ENCODE peak calls at places on chromosomes 3 and 15, in six cellular contexts. O is SK-N-SH, S is upper lobe of left lung, M is Panc1, J is GM12892, C is spleen. Y is an unnamed sample.
A peak's percentile ranks its signal among the peaks of the same experiment; 100 is the strongest.

GRCh38 chr3:51588724-51589123 is 50.2 kb downstream of the RAD54L2 start:
- DNase-seq in J (no peak), M (no peak), C (no peak), S (no peak), O (no peak), Y (no peak)

GRCh38 chr3:45647148-45647619 is 42.0 kb upstream of the SACM1L start:
- DNase-seq in M (peak; percentile 78), S (peak; percentile 51), J (no peak), O (no peak), C (no peak), Y (no peak)

GRCh38 chr3:2579206-2579605 is 480.5 kb downstream of the CNTN4 start:
- DNase-seq in J (no peak), C (no peak), O (peak; percentile 29), S (no peak), M (no peak), Y (no peak)

GRCh38 chr3:42490243-42490642 is 12.2 kb upstream of the VIPR1 start:
- DNase-seq in C (no peak), J (no peak), M (peak; percentile 24), S (peak; percentile 96), O (no peak), Y (no peak)

GRCh38 chr15:54428596-54428995 is 450.4 kb downstream of the UNC13C start:
- DNase-seq in M (no peak), O (no peak), J (no peak), C (no peak), S (no peak), Y (no peak)

GRCh38 chr15:85414495-85414894 is 34.1 kb downstream of the AKAP13 start:
- DNase-seq in S (no peak), C (no peak), O (no peak), J (no peak), M (no peak), Y (no peak)

GRCh38 chr3:54202651-54203248 is 80.4 kb downstream of the CACNA2D3 start:
- DNase-seq in M (no peak), C (no peak), J (no peak), S (no peak), O (no peak), Y (no peak)

GRCh38 chr15:38662805-38663204 is 98.2 kb upstream of the RASGRP1 start:
- DNase-seq in J (no peak), O (no peak), M (no peak), S (no peak), C (no peak), Y (no peak)

GRCh38 chr3:42351221-42351620 is 59.2 kb downstream of the LYZL4 start:
- DNase-seq in O (no peak), C (no peak), M (no peak), J (no peak), S (no peak), Y (no peak)

GRCh38 chr15:67166280-67167009 is 88.0 kb downstream of the AAGAB start:
- DNase-seq in O (no peak), C (no peak), J (no peak), M (no peak), S (no peak), Y (no peak)

DNA sequence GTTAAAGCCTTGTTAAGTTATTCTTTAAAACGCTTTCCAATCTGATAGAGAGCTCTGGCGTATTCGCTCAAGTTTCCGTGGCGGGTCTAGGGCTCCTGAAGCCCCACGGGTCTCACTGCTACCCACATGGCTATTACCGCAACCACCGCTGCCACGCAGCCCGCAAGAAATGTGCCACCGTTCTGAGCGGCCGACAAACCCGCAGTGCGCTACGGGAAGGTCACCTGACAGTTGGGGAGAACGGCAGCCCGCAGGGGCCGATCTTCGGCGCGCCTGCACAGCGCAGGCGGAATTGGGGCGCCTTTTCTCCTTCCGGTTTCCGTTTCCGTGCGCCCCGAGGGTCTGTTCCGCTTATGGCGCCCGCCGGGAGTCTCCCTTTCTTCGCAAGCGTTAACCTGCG is 76.6 kb upstream of the SNRPN start:
- DNase-seq in O (peak; percentile 57), J (no peak), S (no peak), C (no peak), M (no peak), Y (no peak)
- TF ChIP-seq POLR2AphosphoS5 in O (no peak), J (no peak), S (no peak), C (peak; percentile 47), M (no peak), Y (no peak)

DNA sequence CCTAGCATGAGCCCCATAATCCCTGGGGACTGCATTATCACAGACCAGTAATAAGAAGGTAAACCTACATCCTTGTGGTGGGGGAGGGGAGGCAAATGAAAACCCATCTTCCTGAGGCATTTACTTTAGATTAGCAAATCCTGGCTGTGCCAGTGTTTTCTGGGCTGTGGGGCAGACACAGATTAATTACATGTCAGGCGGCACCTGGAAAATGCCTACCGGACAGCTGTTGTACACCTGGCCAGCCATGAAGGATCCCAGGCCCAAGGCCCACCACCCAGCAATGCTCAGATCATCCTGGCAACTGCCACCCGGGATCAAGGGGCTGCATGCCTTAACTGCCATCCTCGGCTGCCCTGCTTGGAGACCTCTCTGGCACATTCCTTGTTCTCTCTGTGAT is 59.1 kb upstream of the RASA2 start:
- DNase-seq in O (no peak), C (no peak), J (no peak), M (no peak), S (no peak), Y (no peak)
- TF ChIP-seq POLR2AphosphoS5 in O (no peak), C (no peak), J (no peak), M (no peak), S (no peak), Y (no peak)

GRCh38 chr3:193842029-193842782 is 249.2 kb downstream of the OPA1 start:
- DNase-seq in C (no peak), O (no peak), M (no peak), J (peak; percentile 43), S (peak; percentile 57), Y (peak; percentile 28)
- TF ChIP-seq POLR2AphosphoS5 in C (no peak), O (no peak), M (no peak), J (no peak), S (no peak), Y (no peak)

GRCh38 chr15:37054336-37054735 is 46.0 kb downstream of the MEIS2 start:
- DNase-seq in J (no peak), O (no peak), M (no peak), C (no peak), S (no peak), Y (no peak)

GRCh38 chr15:37053070-37053653 is 47.2 kb downstream of the MEIS2 start:
- DNase-seq in J (no peak), C (no peak), O (no peak), S (no peak), M (no peak), Y (no peak)

GRCh38 chr15:37056894-37057205 is 43.5 kb downstream of the MEIS2 start:
- DNase-seq in C (no peak), S (no peak), O (no peak), M (no peak), J (no peak), Y (no peak)

GRCh38 chr15:37056168-37056893 is 44.0 kb downstream of the MEIS2 start:
- DNase-seq in O (no peak), M (no peak), S (peak; percentile 38), J (no peak), C (no peak), Y (no peak)

DNA sequence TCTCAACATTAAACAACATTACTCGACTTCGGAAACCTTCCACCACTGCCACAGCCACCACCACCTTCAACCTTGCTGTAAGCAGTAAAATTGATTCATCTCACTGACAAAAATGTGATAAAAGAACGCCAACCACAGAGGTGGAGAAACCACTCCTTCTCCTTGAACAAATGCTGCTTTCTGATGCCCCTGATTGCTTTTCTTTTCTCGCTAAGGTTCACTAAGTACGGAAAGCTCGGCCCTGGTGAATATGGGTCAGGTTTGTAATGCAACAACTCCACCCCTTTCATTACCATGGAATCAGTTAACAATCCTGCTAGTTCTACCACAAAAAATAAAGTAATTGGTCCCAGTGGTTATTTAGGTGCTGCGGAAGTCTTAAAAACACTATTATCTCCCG is 44.9 kb downstream of the MEIS2 start:
- DNase-seq in M (no peak), S (no peak), O (no peak), J (no peak), C (no peak), Y (no peak)
- TF ChIP-seq POLR2AphosphoS5 in M (no peak), S (no peak), O (no peak), J (no peak), C (no peak), Y (no peak)

DNA sequence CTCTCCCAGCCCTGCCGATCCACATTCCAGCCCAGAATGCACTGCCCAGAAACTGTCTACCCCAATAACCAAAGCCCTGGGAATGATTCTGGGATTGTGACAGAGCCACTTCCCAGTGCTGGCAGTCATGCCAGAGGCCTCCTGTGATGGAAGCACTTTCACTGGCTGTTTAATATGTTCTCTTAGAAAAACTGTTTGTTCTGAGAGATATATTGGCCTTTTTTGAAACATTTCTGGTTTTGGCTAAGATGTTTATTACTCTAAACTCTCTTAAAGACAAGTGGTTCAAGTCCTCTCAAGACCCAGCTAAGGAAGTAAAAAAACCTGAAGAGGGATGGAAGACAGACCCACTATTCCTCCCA is 74.0 kb upstream of the HACD2 start:
- DNase-seq in O (no peak), M (no peak), J (no peak), C (peak; percentile 23), S (peak; percentile 68), Y (no peak)
- TF ChIP-seq POLR2AphosphoS5 in O (no peak), M (no peak), J (no peak), C (no peak), S (no peak), Y (no peak)

GRCh38 chr3:116260491-116260890 is 184.8 kb downstream of the LSAMP start:
- DNase-seq in J (no peak), S (no peak), C (no peak), O (no peak), M (no peak), Y (no peak)

GRCh38 chr3:116267139-116267538 is 178.1 kb downstream of the LSAMP start:
- DNase-seq in S (no peak), M (no peak), C (no peak), O (no peak), J (no peak), Y (no peak)

GRCh38 chr3:116265976-116266584 is 179.2 kb downstream of the LSAMP start:
- DNase-seq in S (no peak), C (no peak), J (no peak), M (no peak), O (no peak), Y (no peak)

GRCh38 chr3:116263842-116264545 is 181.3 kb downstream of the LSAMP start:
- DNase-seq in C (no peak), J (no peak), O (no peak), S (no peak), M (no peak), Y (no peak)

GRCh38 chr3:116264546-116265174 is 180.6 kb downstream of the LSAMP start:
- DNase-seq in O (no peak), M (no peak), J (no peak), S (no peak), C (no peak), Y (no peak)
- TF ChIP-seq POLR2AphosphoS5 in O (no peak), M (no peak), J (no peak), S (no peak), C (no peak), Y (no peak)